ENCODE peak calls at places on chromosomes 11 and 22, in six cellular contexts. T, N, H, V, Q and W are unnamed samples.

GRCh38 chr11:128595221-128595620 is 7.9 kb upstream of the ETS1 start:
- DNase-seq in N (no peak), Q (no peak), V (no peak), H (no peak), T (no peak), W (no peak)

GRCh38 chr11:8086001-8086479 is 5.0 kb downstream of the TUB start:
- DNase-seq in V (no peak), Q (no peak), H (no peak), T (no peak), N (no peak), W (no peak)

GRCh38 chr11:82183346-82183745 is 550.3 kb downstream of the FAM181B start:
- DNase-seq in N (no peak), H (no peak), T (no peak), Q (no peak), V (no peak), W (no peak)

GRCh38 chr11:14768789-14769188 is 123.2 kb downstream of the CYP2R1 start:
- DNase-seq in T (no peak), Q (no peak), N (no peak), V (no peak), H (no peak), W (no peak)

GRCh38 chr11:92888701-92889100 is 80.8 kb upstream of the MTNR1B start:
- DNase-seq in T (no peak), Q (no peak), N (no peak), V (no peak), H (no peak), W (no peak)

GRCh38 chr11:8233691-8234424 is 29.8 kb downstream of the LMO1 start:
- DNase-seq in V (no peak), H (no peak), Q (peak), N (no peak), T (no peak), W (no peak)

GRCh38 chr11:8220261-8221024 is 43.2 kb downstream of the LMO1 start:
- DNase-seq in T (no peak), V (no peak), H (no peak), Q (no peak), N (no peak), W (no peak)

GRCh38 chr22:23169032-23169384 is 11.3 kb upstream of the BCR start:
- DNase-seq in N (no peak), T (no peak), Q (no peak), H (no peak), V (no peak), W (no peak)

GRCh38 chr11:60563553-60564235 is 48.5 kb downstream of the MS4A13 start:
- DNase-seq in V (no peak), H (no peak), Q (peak), N (no peak), T (no peak), W (no peak)

GRCh38 chr11:32962016-32962415 is 53.7 kb upstream of the DEPDC7 start:
- DNase-seq in T (no peak), H (no peak), V (no peak), Q (no peak), N (no peak), W (no peak)

GRCh38 chr11:82864268-82864667 is 36.0 kb downstream of the PRCP start:
- DNase-seq in H (no peak), Q (peak), T (no peak), N (no peak), V (peak), W (peak)

GRCh38 chr22:41913842-41914534 is 886 bp downstream of the SHISA8 start:
- DNase-seq in N (no peak), T (no peak), V (no peak), H (no peak), Q (no peak), W (no peak)

GRCh38 chr11:83836883-83837654 is 550.9 kb upstream of the CCDC90B start:
- DNase-seq in H (no peak), T (no peak), Q (peak), V (no peak), N (no peak), W (no peak)

GRCh38 chr11:118628432-118628831 is 21.0 kb downstream of the PHLDB1 start:
- DNase-seq in H (no peak), Q (no peak), T (no peak), V (no peak), N (no peak), W (no peak)

GRCh38 chr11:59523541-59523940 is 12.2 kb downstream of the OR4D9 start:
- DNase-seq in Q (no peak), N (no peak), V (no peak), T (no peak), H (no peak), W (no peak)

GRCh38 chr11:101770648-101771047 is 144.2 kb upstream of the CEP126 start:
- DNase-seq in Q (no peak), V (no peak), H (no peak), T (no peak), N (no peak), W (no peak)

GRCh38 chr11:83816572-83817187 is 530.5 kb upstream of the CCDC90B start:
- DNase-seq in T (no peak), H (no peak), N (no peak), Q (no peak), V (no peak), W (no peak)

GRCh38 chr11:46330887-46331652 is 16.2 kb upstream of the DGKZ start:
- DNase-seq in V (no peak), H (no peak), Q (no peak), N (no peak), T (no peak), W (no peak)

GRCh38 chr11:109960831-109961230 is 132.4 kb upstream of the ZC3H12C start:
- DNase-seq in T (peak), V (no peak), N (no peak), H (no peak), Q (peak), W (no peak)

GRCh38 chr11:10751581-10751940 is 515 bp downstream of the CTR9 start:
- DNase-seq in V (no peak), T (no peak), N (no peak), Q (peak), H (no peak), W (no peak)

GRCh38 chr11:132424433-132424832 is 1054.0 kb downstream of the NTM start:
- DNase-seq in N (no peak), T (no peak), Q (no peak), H (no peak), V (no peak), W (no peak)

GRCh38 chr11:74662487-74663103 is 68.6 kb downstream of the CHRDL2 start:
- DNase-seq in Q (no peak), V (no peak), H (no peak), N (no peak), T (no peak), W (no peak)

GRCh38 chr11:2792376-2793250 is 92.8 kb upstream of the KCNQ1OT1 start:
- DNase-seq in Q (no peak), T (no peak), V (peak), H (no peak), N (no peak), W (peak)

GRCh38 chr11:45413156-45413833 is 127.2 kb upstream of the SYT13 start:
- DNase-seq in Q (peak), T (no peak), N (no peak), H (no peak), V (no peak), W (no peak)

DNA sequence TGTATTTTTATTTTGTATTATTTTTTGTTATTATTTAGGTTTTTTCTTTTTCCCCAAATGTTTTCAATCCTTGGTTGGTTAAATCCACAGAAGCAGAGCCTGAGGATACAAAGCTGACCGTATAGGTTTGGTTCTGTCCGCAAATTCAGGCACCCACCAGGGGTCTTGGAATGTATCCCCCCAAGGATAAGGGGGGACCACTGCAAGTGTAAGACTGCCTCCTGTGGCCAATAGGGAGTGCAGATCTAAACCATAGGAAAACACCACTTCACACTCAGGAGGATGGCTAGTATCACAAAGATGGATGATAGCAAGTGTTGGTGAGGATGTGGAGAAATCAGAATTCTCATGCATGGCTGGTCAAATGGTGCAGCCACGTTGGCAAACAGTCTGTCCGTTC is 20.0 kb downstream of the CPT1A start:
- DNase-seq in V (no peak), T (no peak), H (no peak), Q (no peak), N (no peak), W (no peak)
- TF ChIP-seq CTCF in V (no peak), T (no peak), H (no peak), Q (no peak), N (no peak), W (no peak)

GRCh38 chr22:30926706-30927105 is 41.9 kb downstream of the MORC2 start:
- DNase-seq in T (no peak), V (peak), N (no peak), H (no peak), Q (no peak), W (no peak)
- TF ChIP-seq CTCF in T (no peak), V (no peak), N (no peak), H (no peak), Q (no peak), W (no peak)

GRCh38 chr11:17496406-17496805 is 19.8 kb upstream of the ABCC8 start:
- DNase-seq in H (no peak), T (no peak), N (no peak), Q (no peak), V (no peak), W (no peak)

GRCh38 chr11:17500673-17501072 is 24.0 kb upstream of the ABCC8 start:
- DNase-seq in N (no peak), Q (no peak), V (no peak), T (no peak), H (no peak), W (no peak)

GRCh38 chr11:17502630-17503029 is 26.0 kb upstream of the ABCC8 start:
- DNase-seq in N (no peak), V (no peak), T (no peak), H (no peak), Q (no peak), W (no peak)

GRCh38 chr11:17498058-17498457 is 21.4 kb upstream of the ABCC8 start:
- DNase-seq in T (no peak), Q (no peak), N (no peak), V (no peak), H (no peak), W (no peak)

DNA sequence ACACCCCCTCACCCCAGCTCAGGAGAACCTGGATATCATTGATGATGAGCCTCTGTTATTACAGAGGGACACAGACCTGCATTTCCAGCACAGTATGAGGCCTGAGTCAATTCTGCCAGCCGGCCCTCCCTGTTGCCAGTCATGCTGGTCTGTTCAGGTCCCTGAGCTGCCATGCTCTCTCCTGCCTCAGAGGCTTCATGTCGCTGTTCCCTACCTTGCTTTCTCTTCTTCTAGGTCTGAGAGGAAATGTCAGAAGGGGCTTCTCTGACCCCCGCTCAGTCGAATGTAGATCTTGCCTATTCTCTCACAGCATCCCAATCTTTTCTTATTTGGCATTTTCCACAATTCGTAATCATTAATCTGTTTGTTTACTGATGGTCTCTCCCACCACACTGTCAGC is 21.8 kb upstream of the ABCC8 start:
- DNase-seq in T (no peak), Q (no peak), N (no peak), H (no peak), V (no peak), W (no peak)
- TF ChIP-seq CTCF in T (peak), Q (no peak), N (no peak), H (no peak), V (no peak), W (peak)

GRCh38 chr22:39016592-39016991 is 2.5 kb downstream of the APOBEC3C start:
- DNase-seq in T (no peak), V (no peak), H (no peak), Q (no peak), N (no peak), W (no peak)

GRCh38 chr22:39012525-39013516 is 1.2 kb upstream of the APOBEC3C start:
- DNase-seq in N (no peak), V (no peak), T (no peak), H (no peak), Q (no peak), W (no peak)

GRCh38 chr22:39013923-39014722 is at the start of gene APOBEC3C:
- DNase-seq in T (peak), Q (peak), H (peak), V (peak), N (peak), W (peak)

GRCh38 chr22:39021552-39022250 is 774 bp downstream of the APOBEC3D start:
- DNase-seq in T (no peak), V (no peak), N (no peak), H (no peak), Q (no peak), W (no peak)

DNA sequence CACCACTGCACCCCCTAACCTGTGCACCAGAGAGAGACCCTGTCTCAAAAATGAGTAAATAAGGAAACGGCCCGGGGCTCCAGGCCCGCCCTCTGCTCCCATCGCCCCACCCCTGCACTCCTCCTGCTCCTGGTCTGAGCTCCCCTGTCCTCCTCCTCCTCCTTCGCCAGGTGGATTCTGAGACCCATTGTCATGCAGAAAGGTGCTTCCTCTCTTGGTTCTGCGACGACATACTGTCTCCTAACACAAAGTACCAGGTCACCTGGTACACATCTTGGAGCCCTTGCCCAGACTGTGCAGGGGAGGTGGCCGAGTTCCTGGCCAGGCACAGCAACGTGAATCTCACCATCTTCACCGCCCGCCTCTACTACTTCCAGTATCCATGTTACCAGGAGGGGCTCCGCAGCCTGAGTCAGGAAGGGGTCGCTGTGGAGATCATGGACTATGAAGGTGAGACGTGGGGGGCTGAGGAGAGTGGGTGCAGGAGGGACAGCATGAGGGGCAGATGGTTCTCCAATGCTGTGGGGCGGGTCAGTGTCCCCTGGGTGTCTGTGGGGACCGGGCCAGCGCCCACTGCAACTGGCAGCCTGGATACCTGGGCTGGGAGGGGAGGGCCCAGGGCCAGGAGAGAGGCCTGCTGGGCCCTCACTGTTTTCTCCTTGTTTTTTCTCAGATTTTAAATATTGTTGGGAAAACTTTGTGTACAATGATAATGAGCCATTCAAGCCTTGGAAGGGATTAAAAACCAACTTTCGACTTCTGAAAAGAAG is 3.1 kb upstream of the APOBEC3D start:
- DNase-seq in Q (no peak), H (no peak), T (no peak), N (no peak), V (no peak), W (no peak)
- TF ChIP-seq CTCF in Q (no peak), H (no peak), T (no peak), N (no peak), V (no peak), W (no peak)

GRCh38 chr22:50244420-50245213 is at the start of gene TUBGCP6:
- DNase-seq in T (peak), V (peak), Q (peak), N (peak), H (peak), W (peak)
- TF ChIP-seq CTCF in T (peak), V (peak), Q (peak), N (peak), H (peak), W (no peak)

DNA sequence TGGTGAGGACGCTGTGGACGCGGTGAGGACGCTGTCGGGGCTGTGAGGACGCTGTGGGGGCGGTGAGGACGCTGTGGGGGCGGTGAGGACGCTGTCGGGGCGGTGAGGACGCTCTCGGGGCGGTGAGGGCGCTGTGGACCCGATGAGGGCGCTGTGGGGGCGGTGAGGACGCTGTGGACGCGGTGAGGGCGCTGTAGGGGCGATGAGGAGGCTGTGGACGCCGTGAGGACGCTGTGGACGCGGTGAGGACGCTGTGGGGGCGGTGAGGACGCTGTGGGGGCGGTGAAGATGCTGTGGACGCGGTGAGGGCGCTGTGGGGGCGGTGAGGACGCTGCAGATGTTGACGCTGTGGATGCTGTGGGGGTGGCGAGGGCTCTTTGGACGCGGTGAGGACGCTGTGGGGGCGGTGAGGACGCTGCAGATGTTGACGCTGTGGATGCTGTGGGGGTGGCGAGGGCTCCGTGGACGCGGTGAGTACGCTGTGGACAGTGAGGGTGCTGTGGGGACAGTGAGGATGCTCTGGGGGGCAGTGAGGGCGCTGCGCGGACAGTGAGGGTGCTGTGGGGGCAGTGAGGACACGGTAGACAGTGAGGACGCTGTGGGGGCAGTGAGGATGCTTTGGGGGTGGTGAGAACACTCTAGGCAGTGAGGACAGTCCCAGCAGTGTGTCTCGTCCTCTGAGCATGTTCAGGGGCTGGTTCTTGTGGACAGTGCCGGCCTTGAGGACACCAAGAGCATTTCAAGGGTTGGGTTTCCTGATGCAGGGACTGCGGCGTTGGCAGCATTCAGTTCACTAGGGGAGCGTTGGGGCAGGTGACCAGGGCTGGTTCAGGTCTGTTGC is 4.2 kb downstream of the GP1BB start:
- DNase-seq in N (no peak), V (no peak), H (no peak), T (no peak), Q (no peak), W (no peak)
- TF ChIP-seq CTCF in N (no peak), V (no peak), H (no peak), T (no peak), Q (no peak), W (no peak)

DNA sequence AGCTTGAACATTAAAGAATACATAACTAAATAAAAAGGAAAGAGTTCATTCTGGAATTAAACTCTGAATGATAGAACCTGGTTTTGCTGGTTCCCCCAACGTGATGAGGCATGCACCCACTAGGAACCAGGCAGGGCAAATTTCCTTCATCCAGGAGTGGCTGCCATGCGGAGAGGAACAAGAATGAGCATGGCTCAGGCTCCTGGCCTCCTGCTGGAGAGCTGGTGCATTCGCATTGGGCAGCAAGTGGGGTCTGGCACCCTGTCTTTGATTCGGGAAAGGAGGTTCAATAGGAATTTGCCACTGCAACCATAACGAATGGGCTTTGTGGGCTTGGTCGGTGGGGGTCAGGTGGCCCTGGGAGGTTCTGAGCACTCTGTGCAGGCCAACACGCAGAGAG is 169.8 kb upstream of the TENM4 start:
- DNase-seq in T (no peak), H (no peak), N (no peak), V (no peak), Q (no peak), W (no peak)
- TF ChIP-seq CTCF in T (no peak), H (no peak), N (no peak), V (no peak), Q (peak), W (no peak)